ENCODE peak calls at places on chromosome 20, in ten cellular contexts. I is tibial nerve; H is Peyer's patch; D is pancreas; O is transverse colon; C is DND-41; V is psoas muscle; M is uterus; X is CD8-positive, alpha-beta T cell; T is upper lobe of right lung. N is an unnamed sample. For H3K9me3, the result is how much of the 10 kb centered on the place peaks cover.

GRCh38 chr20:45307076-45307645 is 521 bp downstream of the RBPJL start:
- DNase-seq in I (no peak), H (no peak), D (no peak), O (no peak), C (no peak), V (no peak), M (no peak), X (no peak), T (no peak), N (no peak)

GRCh38 chr20:57695012-57695411 is 14.8 kb downstream of the PMEPA1 start:
- DNase-seq in I (no peak), H (no peak), D (peak), O (no peak), C (no peak), V (no peak), M (no peak), X (peak), T (peak), N (no peak)

GRCh38 chr20:50026746-50027575 is 44.2 kb downstream of the SNAI1 start:
- DNase-seq in I (no peak), H (no peak), D (no peak), O (no peak), C (no peak), V (no peak), M (no peak), X (no peak), T (no peak), N (no peak)

GRCh38 chr20:46367234-46367633 is 39.2 kb downstream of the ELMO2 start:
- DNase-seq in I (no peak), H (no peak), D (no peak), O (no peak), C (no peak), V (no peak), M (no peak), X (no peak), T (no peak), N (no peak)

GRCh38 chr20:34112600-34113061 is 588 bp upstream of the EIF2S2 start:
- DNase-seq in I (peak), H (peak), D (no peak), O (peak), C (peak), V (peak), M (peak), X (peak), T (peak), N (peak)

GRCh38 chr20:10538768-10539167 is 103.7 kb downstream of the SLX4IP start:
- DNase-seq in I (no peak), H (no peak), D (no peak), O (no peak), C (no peak), V (no peak), M (no peak), X (no peak), T (no peak), N (no peak)

GRCh38 chr20:2140561-2140960 is 38.9 kb downstream of the STK35 start:
- DNase-seq in I (peak), H (no peak), D (no peak), O (peak), C (no peak), V (peak), M (peak), X (no peak), T (no peak), N (no peak)

GRCh38 chr20:36775826-36776225 is 2.3 kb upstream of the DSN1 start:
- DNase-seq in I (no peak), H (no peak), D (no peak), O (no peak), C (no peak), V (no peak), M (no peak), X (no peak), T (no peak), N (no peak)

GRCh38 chr20:45209924-45210323 is 3.1 kb downstream of the SEMG1 start:
- DNase-seq in I (no peak), H (no peak), D (no peak), O (no peak), C (no peak), V (no peak), M (no peak), X (no peak), T (no peak), N (no peak)

GRCh38 chr20:38973107-38973506 is 11.0 kb downstream of the DHX35 start:
- DNase-seq in I (no peak), H (no peak), D (no peak), O (no peak), C (no peak), V (no peak), M (no peak), X (no peak), T (no peak), N (no peak)

GRCh38 chr20:43994486-43995100 is 79.9 kb downstream of the TOX2 start:
- DNase-seq in I (no peak), H (no peak), D (no peak), O (no peak), C (no peak), V (no peak), M (no peak), X (no peak), T (no peak), N (no peak)

GRCh38 chr20:13784271-13784892 is 337 bp downstream of the ESF1 start:
- DNase-seq in I (no peak), H (no peak), D (no peak), O (no peak), C (no peak), V (no peak), M (no peak), X (no peak), T (no peak), N (no peak)

GRCh38 chr20:62202676-62203377 is 17.3 kb downstream of the HRH3 start:
- DNase-seq in I (no peak), H (no peak), D (peak), O (no peak), C (no peak), V (peak), M (no peak), X (no peak), T (no peak), N (no peak)

GRCh38 chr20:3646067-3646440 is 17.1 kb downstream of the GFRA4 start:
- DNase-seq in I (no peak), H (no peak), D (no peak), O (no peak), C (no peak), V (no peak), M (no peak), X (no peak), T (no peak), N (no peak)

GRCh38 chr20:63130654-63131577 is 85.0 kb downstream of the YTHDF1 start:
- DNase-seq in I (no peak), H (no peak), D (peak), O (no peak), C (no peak), V (peak), M (no peak), X (no peak), T (peak), N (no peak)

GRCh38 chr20:5000263-5001173 is 792 bp downstream of the SLC23A2 start:
- DNase-seq in I (peak), H (peak), D (peak), O (peak), C (peak), V (peak), M (peak), X (peak), T (peak), N (no peak)

GRCh38 chr20:58569211-58570125 is 54.3 kb upstream of the APCDD1L start:
- DNase-seq in I (no peak), H (no peak), D (no peak), O (no peak), C (no peak), V (no peak), M (no peak), X (no peak), T (no peak), N (no peak)

GRCh38 chr20:8790442-8791074 is 278.3 kb upstream of the PLCB4 start:
- DNase-seq in I (peak), H (peak), D (no peak), O (peak), C (peak), V (no peak), M (no peak), X (no peak), T (no peak), N (no peak)

GRCh38 chr20:47487175-47487917 is 14.3 kb upstream of the NCOA3 start:
- DNase-seq in I (no peak), H (peak), D (no peak), O (peak), C (no peak), V (no peak), M (no peak), X (peak), T (no peak), N (no peak)

GRCh38 chr20:58233393-58233792 is 4.9 kb upstream of the ANKRD60 start:
- DNase-seq in I (no peak), H (no peak), D (no peak), O (no peak), C (no peak), V (no peak), M (no peak), X (no peak), T (no peak), N (no peak)

GRCh38 chr20:15582146-15582776 is 991.0 kb downstream of the KIF16B start:
- DNase-seq in I (no peak), H (no peak), D (no peak), O (no peak), C (no peak), V (no peak), M (no peak), X (no peak), T (no peak), N (no peak)
- H3K9me3 ChIP-seq in I (under half), H (under half), D (under half), O (under half), C (under half), V (under half), M (under half), X (under half), T (under half), N (under half)

DNA sequence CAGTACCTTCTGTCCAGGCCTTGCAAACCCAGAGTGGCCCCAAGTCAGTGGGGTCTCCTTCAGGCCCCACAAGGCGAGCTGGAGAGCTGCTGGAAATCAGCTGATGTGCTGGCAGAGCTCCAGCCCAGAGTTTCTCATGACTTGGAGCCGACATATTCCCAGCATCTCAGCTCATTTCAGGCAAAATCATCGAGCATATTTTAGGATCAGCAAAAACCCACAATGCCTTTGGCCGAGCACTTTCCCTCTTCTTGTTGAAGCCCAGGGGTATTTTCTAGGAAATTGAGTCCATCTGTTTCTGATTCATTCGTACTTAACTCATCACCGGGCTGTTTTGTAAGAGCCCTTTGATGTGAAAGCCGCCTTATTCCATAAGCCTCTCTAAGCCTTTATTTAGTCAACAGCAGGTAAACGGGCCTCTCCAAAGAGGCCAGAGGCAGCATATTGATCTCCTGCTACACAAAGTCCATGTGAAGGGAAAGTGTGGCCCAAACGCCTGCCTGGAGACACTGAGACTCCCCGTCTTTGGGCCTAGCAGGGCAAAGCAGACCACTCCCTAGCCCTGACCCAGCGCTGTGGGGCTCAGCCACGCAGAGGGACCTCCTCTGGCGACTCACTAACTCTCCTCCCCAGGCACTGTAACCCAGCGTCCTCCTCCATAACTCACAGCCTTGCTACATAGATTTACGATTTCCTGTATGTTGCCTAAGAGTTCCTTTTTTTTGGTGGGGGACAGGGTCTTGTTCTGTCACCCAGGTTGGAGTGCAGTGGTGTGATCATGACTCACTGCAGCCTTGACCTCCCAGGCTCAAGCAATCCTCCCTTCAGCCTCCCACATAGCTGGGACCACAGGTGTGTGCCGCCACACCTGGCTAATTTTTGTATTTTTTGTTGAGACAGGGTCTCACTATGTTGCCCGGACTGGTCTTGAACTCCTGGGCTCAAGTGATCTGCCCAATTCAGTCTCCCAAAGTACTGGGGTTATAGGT is 12.1 kb upstream of the C20orf203 start:
- DNase-seq in I (peak), H (no peak), D (no peak), O (no peak), C (no peak), V (no peak), M (no peak), X (no peak), T (no peak), N (no peak)
- H3K27ac ChIP-seq in I (peak), H (no peak), D (no peak), O (no peak), C (no peak), V (peak), M (no peak), X (no peak), T (no peak), N (no peak)

GRCh38 chr20:24112360-24112759 is 123.8 kb upstream of the GGTLC1 start:
- DNase-seq in I (no peak), H (no peak), D (no peak), O (no peak), C (no peak), V (no peak), M (no peak), X (no peak), T (no peak), N (no peak)
- TF ChIP-seq CTCF in I (no peak), H (no peak), D (no peak), O (no peak), C (peak), V (no peak), M (no peak), X (no peak), T (no peak), N (no peak)

DNA sequence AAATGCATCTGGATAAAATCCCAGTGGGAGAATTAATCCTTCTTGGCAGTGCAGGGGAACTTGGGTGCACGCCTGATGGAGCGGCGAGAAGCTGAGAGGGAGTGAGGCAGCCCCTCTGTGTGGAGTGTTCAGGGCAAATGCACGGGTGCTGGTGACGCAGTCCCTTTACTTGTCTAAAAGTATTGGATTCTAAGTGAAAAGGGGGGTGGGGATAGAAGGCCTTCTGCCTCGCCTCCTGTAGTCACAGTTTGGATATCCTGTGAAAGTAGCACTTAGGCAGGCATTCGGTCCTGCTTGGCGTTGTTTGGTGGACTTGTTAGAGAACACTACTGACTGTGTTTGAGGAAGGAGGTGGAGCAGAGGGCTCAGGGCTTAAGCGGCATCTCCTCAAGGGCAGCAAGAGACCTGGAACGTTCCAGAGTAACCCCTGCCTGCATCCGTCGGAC is 39.3 kb downstream of the PHACTR3 start:
- DNase-seq in I (no peak), H (no peak), D (no peak), O (no peak), C (no peak), V (no peak), M (no peak), X (no peak), T (no peak), N (no peak)
- H3K9me3 ChIP-seq in I (under half), H (under half), D (under half), O (under half), C (under half), V (under half), M (under half), X (under half), T (under half), N (under half)

N was measured in CD4-positive, alpha-beta T cell.